ENCODE peak calls at places on chromosomes 2 and 18, in seven cellular contexts. U, G, I, L, W, Z and J are unnamed samples.

GRCh38 chr2:240319855-240320560 is 115.5 kb upstream of the GPC1 start:
- DNase-seq in W (no peak), I (no peak), G (no peak), L (no peak), Z (no peak), U (peak; percentile 97), J (peak; percentile 79)

GRCh38 chr18:77223653-77224052 is 26.0 kb upstream of the GALR1 start:
- DNase-seq in G (no peak), U (peak; percentile 52), W (no peak), L (no peak), I (no peak), Z (no peak), J (peak; percentile 61)

GRCh38 chr2:201938151-201938815 is 95.4 kb upstream of the FZD7 start:
- DNase-seq in Z (no peak), W (no peak), L (no peak), U (peak; percentile 63), G (no peak), I (no peak), J (peak; percentile 57)

GRCh38 chr2:44130441-44130840 is 38.2 kb upstream of the PPM1B start:
- DNase-seq in U (peak; percentile 73), L (no peak), Z (no peak), G (no peak), W (no peak), I (no peak), J (peak; percentile 32)

GRCh38 chr2:225100269-225100668 is 58.0 kb upstream of the DOCK10 start:
- DNase-seq in I (no peak), U (peak; percentile 34), L (no peak), W (no peak), G (no peak), Z (no peak), J (no peak)

GRCh38 chr2:46167406-46167805 is 129.8 kb upstream of the EPAS1 start:
- DNase-seq in W (no peak), I (no peak), Z (no peak), L (no peak), G (no peak), U (no peak), J (peak; percentile 53)

GRCh38 chr2:113175101-113175628 is 1.4 kb downstream of the PSD4 start:
- DNase-seq in L (no peak), Z (no peak), U (no peak), W (no peak), G (no peak), I (peak; percentile 52), J (no peak)

GRCh38 chr2:37771600-37772088 is 100.2 kb upstream of the CDC42EP3 start:
- DNase-seq in Z (no peak), U (peak; percentile 84), L (no peak), W (no peak), G (no peak), I (no peak), J (no peak)

GRCh38 chr18:23871410-23871809 is 143.1 kb upstream of the TTC39C start:
- DNase-seq in U (no peak), L (no peak), W (peak; percentile 29), I (peak; percentile 71), G (no peak), Z (no peak), J (peak; percentile 91)

GRCh38 chr18:39909706-39910105 is 2045.3 kb upstream of the PIK3C3 start:
- DNase-seq in Z (no peak), W (no peak), I (no peak), U (no peak), G (no peak), L (no peak), J (no peak)

GRCh38 chr2:30706534-30707303 is 100.5 kb downstream of the CAPN13 start:
- DNase-seq in G (peak; percentile 84), L (peak; percentile 91), U (peak; percentile 60), W (peak; percentile 73), Z (peak; percentile 57), I (peak; percentile 77), J (peak; percentile 65)